ENCODE peak calls at places on chromosomes 7 and 10, in six cellular contexts. F, Q, Y, O, P and M are unnamed samples.

GRCh38 chr10:24822557-24822956 is 98.9 kb upstream of the ARHGAP21 start:
- DNase-seq in F (no peak), Q (peak; percentile 55), Y (no peak), O (no peak), P (no peak), M (peak; percentile 38)

GRCh38 chr7:111018960-111019835 is 71.7 kb upstream of the LRRN3 start:
- DNase-seq in F (no peak), Q (no peak), Y (no peak), O (peak; percentile 7), P (peak; percentile 9), M (no peak)

GRCh38 chr10:123896217-123896927 is 4.8 kb upstream of the CPXM2 start:
- DNase-seq in F (no peak), Q (no peak), Y (no peak), O (no peak), P (no peak), M (no peak)

GRCh38 chr7:142887282-142888015 is 1.9 kb upstream of the TRPV6 start:
- DNase-seq in F (no peak), Q (no peak), Y (no peak), O (no peak), P (no peak), M (no peak)

GRCh38 chr10:77890097-77890496 is 36.5 kb downstream of the DLG5 start:
- DNase-seq in F (no peak), Q (no peak), Y (no peak), O (no peak), P (no peak), M (no peak)

GRCh38 chr7:91789558-91789957 is 90.9 kb downstream of the MTERF1 start:
- DNase-seq in F (no peak), Q (no peak), Y (no peak), O (no peak), P (no peak), M (no peak)

GRCh38 chr10:129705676-129706075 is 238.6 kb downstream of the MGMT start:
- DNase-seq in F (no peak), Q (no peak), Y (no peak), O (no peak), P (no peak), M (no peak)

GRCh38 chr10:120221873-120222485 is 235.0 kb upstream of the PLPP4 start:
- DNase-seq in F (no peak), Q (no peak), Y (peak; percentile 10), O (no peak), P (no peak), M (peak; percentile 13)

GRCh38 chr10:25261110-25261509 is 86.3 kb downstream of the GPR158 start:
- DNase-seq in F (no peak), Q (no peak), Y (no peak), O (no peak), P (no peak), M (no peak)

GRCh38 chr7:151838861-151839381 is 38.0 kb downstream of the PRKAG2 start:
- DNase-seq in F (no peak), Q (peak; percentile 17), Y (no peak), O (no peak), P (peak; percentile 35), M (no peak)

GRCh38 chr10:78346721-78347120 is 313.1 kb downstream of the RPS24 start:
- DNase-seq in F (no peak), Q (no peak), Y (no peak), O (no peak), P (no peak), M (no peak)

GRCh38 chr10:108817572-108817971 is 1105.7 kb downstream of the XPNPEP1 start:
- DNase-seq in F (no peak), Q (no peak), Y (peak; percentile 32), O (no peak), P (no peak), M (no peak)

GRCh38 chr10:101367569-101368453 is 13.8 kb downstream of the BTRC start:
- DNase-seq in F (no peak), Q (no peak), Y (peak; percentile 92), O (no peak), P (no peak), M (no peak)

GRCh38 chr10:126455766-126456425 is 67.6 kb upstream of the ADAM12 start:
- DNase-seq in F (no peak), Q (no peak), Y (no peak), O (peak; percentile 52), P (no peak), M (no peak)

GRCh38 chr7:91892821-91893340 is 12.4 kb upstream of the MTERF1 start:
- DNase-seq in F (no peak), Q (no peak), Y (peak; percentile 76), O (no peak), P (no peak), M (no peak)

GRCh38 chr10:110701618-110701971 is 57.5 kb downstream of the RBM20 start:
- DNase-seq in F (no peak), Q (no peak), Y (peak; percentile 77), O (peak; percentile 78), P (no peak), M (no peak)

GRCh38 chr7:116443646-116444045 is 55.9 kb upstream of the CAV2 start:
- DNase-seq in F (no peak), Q (no peak), Y (no peak), O (no peak), P (no peak), M (no peak)

GRCh38 chr7:47371733-47372368 is 210.1 kb downstream of the TNS3 start:
- DNase-seq in F (peak; percentile 79), Q (no peak), Y (peak; percentile 61), O (peak; percentile 81), P (peak; percentile 92), M (no peak)

GRCh38 chr10:132479603-132480221 is 57.9 kb upstream of the INPP5A start:
- DNase-seq in F (no peak), Q (no peak), Y (no peak), O (no peak), P (no peak), M (no peak)

GRCh38 chr10:18658301-18658991 is 785 bp upstream of the ARL5B start:
- DNase-seq in F (peak; percentile 28), Q (peak; percentile 43), Y (peak; percentile 71), O (no peak), P (peak; percentile 19), M (no peak)

GRCh38 chr10:69407621-69408301 is 9.0 kb downstream of the TACR2 start:
- DNase-seq in F (peak; percentile 17), Q (no peak), Y (no peak), O (peak; percentile 54), P (no peak), M (no peak)

GRCh38 chr7:112282476-112283188 is 76.1 kb downstream of the ZNF277 start:
- DNase-seq in F (no peak), Q (no peak), Y (no peak), O (no peak), P (no peak), M (no peak)

GRCh38 chr10:129849853-129850252 is 114.2 kb downstream of the EBF3 start:
- DNase-seq in F (no peak), Q (no peak), Y (no peak), O (no peak), P (no peak), M (no peak)

GRCh38 chr10:62248465-62248864 is 20.2 kb downstream of the RTKN2 start:
- DNase-seq in F (no peak), Q (no peak), Y (no peak), O (no peak), P (no peak), M (no peak)

GRCh38 chr7:518630-519428 is 817 bp downstream of the PDGFA start:
- DNase-seq in F (peak; percentile 49), Q (no peak), Y (peak; percentile 81), O (peak; percentile 88), P (peak; percentile 88), M (no peak)
- TF ChIP-seq CTCF in F (no peak), Q (no peak), Y (no peak), O (no peak), P (no peak), M (no peak)

DNA sequence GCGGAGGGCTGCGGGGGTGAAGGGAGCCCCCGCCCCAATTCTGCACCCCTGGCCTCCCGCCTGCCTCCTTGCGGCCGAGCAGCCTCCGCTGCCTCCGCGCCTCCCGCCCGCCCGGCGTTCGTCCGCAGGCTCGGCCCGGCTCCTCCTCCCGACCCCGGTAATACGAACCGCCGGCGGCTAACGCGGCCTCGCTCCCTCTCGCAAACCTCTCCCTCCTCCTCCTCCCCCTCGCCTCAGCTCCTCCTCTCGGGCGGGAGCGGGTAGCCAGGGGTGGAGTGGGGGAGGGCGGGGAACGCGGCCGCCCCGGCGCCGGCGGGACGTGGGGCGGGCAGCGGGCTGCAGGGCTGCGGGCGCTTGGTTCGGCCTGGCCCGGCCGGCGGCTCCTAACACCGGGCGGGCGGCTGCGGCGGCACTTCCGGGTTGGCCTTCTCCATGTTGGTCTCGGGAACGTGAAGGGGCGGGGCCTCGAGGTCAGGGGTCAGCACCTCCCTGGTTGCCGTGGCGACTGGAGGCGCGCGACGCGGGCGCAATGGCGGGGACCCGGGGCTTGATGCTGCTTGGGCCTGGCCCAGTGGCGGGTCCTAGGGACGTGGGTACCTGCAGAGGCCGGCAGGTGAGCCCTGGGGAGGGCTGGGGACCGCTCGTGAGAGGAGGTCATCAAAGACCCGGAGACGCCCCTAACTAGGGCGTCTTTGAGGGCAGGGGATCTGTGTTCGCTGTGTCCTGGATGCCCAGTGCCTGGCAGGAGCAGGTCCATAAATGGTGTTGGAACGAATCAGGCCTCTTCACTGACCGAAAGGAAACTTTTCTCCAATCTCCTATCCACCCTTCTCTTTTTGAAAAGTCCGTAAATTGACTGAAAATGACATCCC is at the start of gene RAB11FIP2:
- DNase-seq in F (peak; percentile 96), Q (peak; percentile 33), Y (peak; percentile 75), O (peak; percentile 97), P (peak; percentile 97), M (peak; percentile 68)
- TF ChIP-seq CTCF in F (no peak), Q (no peak), Y (no peak), O (peak; percentile 32), P (peak; percentile 23), M (peak; percentile 16)

GRCh38 chr10:34886906-34887615 is 72.0 kb upstream of the PARD3 start:
- DNase-seq in F (no peak), Q (no peak), Y (no peak), O (no peak), P (no peak), M (no peak)
- TF ChIP-seq CTCF in F (no peak), Q (no peak), Y (no peak), O (no peak), P (no peak), M (no peak)

GRCh38 chr7:68176974-68177373 is 1180.3 kb downstream of the TYW1 start:
- DNase-seq in F (peak; percentile 13), Q (no peak), Y (peak; percentile 59), O (peak; percentile 83), P (no peak), M (no peak)
- TF ChIP-seq CTCF in F (peak; percentile 31), Q (peak; percentile 15), Y (peak; percentile 61), O (peak; percentile 66), P (peak; percentile 35), M (peak; percentile 40)

DNA sequence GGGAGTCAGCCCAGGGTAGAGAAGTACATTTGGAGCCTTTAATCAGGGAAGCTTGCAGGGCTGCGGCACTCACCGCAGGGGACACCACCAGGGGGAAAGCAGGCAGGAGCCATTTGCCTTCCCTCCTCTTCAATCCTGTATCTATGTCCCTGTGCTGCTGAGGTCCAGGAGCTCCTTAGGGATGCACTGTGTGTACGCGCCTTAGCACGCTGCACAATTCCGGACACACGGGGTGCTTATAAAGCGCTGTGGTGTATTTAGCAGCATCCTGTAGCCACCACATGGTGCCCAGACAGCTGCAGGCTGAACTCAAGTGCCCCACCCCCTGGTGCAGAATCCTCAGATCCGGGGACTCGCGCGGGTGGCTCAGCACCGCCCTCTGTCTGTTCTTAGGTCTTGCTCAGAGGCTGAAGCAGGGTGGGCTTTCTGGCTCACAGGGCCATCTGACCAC is 421.4 kb downstream of the SDK1 start:
- DNase-seq in F (no peak), Q (no peak), Y (peak; percentile 12), O (peak; percentile 74), P (no peak), M (no peak)
- TF ChIP-seq CTCF in F (no peak), Q (no peak), Y (no peak), O (peak; percentile 9), P (no peak), M (no peak)

GRCh38 chr7:121449304-121449703 is 53.2 kb upstream of the FAM3C start:
- DNase-seq in F (no peak), Q (no peak), Y (no peak), O (no peak), P (no peak), M (no peak)
- TF ChIP-seq CTCF in F (no peak), Q (no peak), Y (no peak), O (peak; percentile 30), P (no peak), M (no peak)